ENCODE peak calls at places on chromosomes 5 and 9, in eight cellular contexts. T, A, Y, U, H, W, M and Q are unnamed samples.

GRCh38 chr9:101437806-101438232 is 2.2 kb upstream of the ALDOB start:
- DNase-seq in T (peak), A (no peak), Y (peak), U (peak), H (peak), W (peak), M (no peak), Q (no peak)

GRCh38 chr5:14109041-14109747 is 33.9 kb upstream of the TRIO start:
- DNase-seq in T (peak), A (no peak), Y (no peak), U (peak), H (no peak), W (no peak), M (no peak), Q (no peak)

GRCh38 chr5:149605998-149606721 is 24.9 kb downstream of the ARHGEF37 start:
- DNase-seq in T (peak), A (no peak), Y (no peak), U (peak), H (no peak), W (no peak), M (no peak), Q (peak)

GRCh38 chr9:109971226-109971625 is 191.2 kb downstream of the PALM2AKAP2 start:
- DNase-seq in T (no peak), A (no peak), Y (no peak), U (no peak), H (no peak), W (no peak), M (no peak), Q (no peak)

GRCh38 chr5:73189816-73190451 is 16.9 kb downstream of the TMEM174 start:
- DNase-seq in T (peak), A (no peak), Y (no peak), U (no peak), H (no peak), W (no peak), M (peak), Q (no peak)

GRCh38 chr5:141001854-141002666 is 35.8 kb downstream of the PCDHAC2 start:
- DNase-seq in T (peak), A (no peak), Y (no peak), U (peak), H (no peak), W (no peak), M (peak), Q (peak)

GRCh38 chr9:87713990-87714335 is 12.0 kb upstream of the CTSL start:
- DNase-seq in T (no peak), A (no peak), Y (no peak), U (no peak), H (no peak), W (no peak), M (no peak), Q (no peak)

GRCh38 chr5:93592866-93593265 is 9.8 kb downstream of the NR2F1 start:
- DNase-seq in T (no peak), A (no peak), Y (no peak), U (no peak), H (no peak), W (no peak), M (no peak), Q (no peak)

GRCh38 chr5:65548281-65548680 is 14.7 kb downstream of the CENPK start:
- DNase-seq in T (no peak), A (no peak), Y (no peak), U (no peak), H (no peak), W (no peak), M (no peak), Q (no peak)

GRCh38 chr5:34509392-34509791 is 146.7 kb upstream of the RAI14 start:
- DNase-seq in T (no peak), A (no peak), Y (no peak), U (no peak), H (no peak), W (no peak), M (no peak), Q (no peak)

GRCh38 chr5:150214289-150214688 is 24.4 kb downstream of the SLC6A7 start:
- DNase-seq in T (no peak), A (no peak), Y (no peak), U (no peak), H (no peak), W (no peak), M (peak), Q (no peak)

GRCh38 chr5:81552844-81553569 is 159.1 kb upstream of the ACOT12 start:
- DNase-seq in T (no peak), A (no peak), Y (no peak), U (no peak), H (no peak), W (no peak), M (no peak), Q (peak)

GRCh38 chr5:117110548-117110947 is 535.9 kb upstream of the SEMA6A start:
- DNase-seq in T (no peak), A (no peak), Y (no peak), U (no peak), H (no peak), W (no peak), M (no peak), Q (no peak)

GRCh38 chr5:30804739-30805313 is 388.7 kb upstream of the CDH6 start:
- DNase-seq in T (no peak), A (no peak), Y (no peak), U (no peak), H (no peak), W (no peak), M (peak), Q (no peak)

GRCh38 chr9:91783411-91783810 is 166.6 kb downstream of the ROR2 start:
- DNase-seq in T (no peak), A (no peak), Y (peak), U (no peak), H (no peak), W (no peak), M (no peak), Q (no peak)

GRCh38 chr9:33942471-33943083 is 106.1 kb downstream of the UBAP2 start:
- DNase-seq in T (no peak), A (no peak), Y (no peak), U (no peak), H (peak), W (no peak), M (no peak), Q (no peak)

GRCh38 chr5:179973391-179973790 is 65.7 kb upstream of the TBC1D9B start:
- DNase-seq in T (no peak), A (no peak), Y (no peak), U (no peak), H (no peak), W (no peak), M (no peak), Q (no peak)

GRCh38 chr9:112846528-112847488 is 43.9 kb downstream of the SLC46A2 start:
- DNase-seq in T (no peak), A (no peak), Y (no peak), U (no peak), H (no peak), W (no peak), M (peak), Q (no peak)

GRCh38 chr9:12266758-12267157 is 426.4 kb upstream of the TYRP1 start:
- DNase-seq in T (no peak), A (no peak), Y (no peak), U (no peak), H (no peak), W (no peak), M (no peak), Q (no peak)

GRCh38 chr9:11874414-11874813 is 818.8 kb upstream of the TYRP1 start:
- DNase-seq in T (no peak), A (no peak), Y (no peak), U (no peak), H (no peak), W (no peak), M (peak), Q (no peak)

GRCh38 chr5:96706433-96707111 is 44.4 kb downstream of the CAST start:
- DNase-seq in T (no peak), A (no peak), Y (no peak), U (no peak), H (no peak), W (no peak), M (no peak), Q (no peak)

GRCh38 chr5:96712100-96712746 is 50.0 kb downstream of the CAST start:
- DNase-seq in T (no peak), A (no peak), Y (no peak), U (no peak), H (no peak), W (no peak), M (no peak), Q (no peak)

GRCh38 chr5:96714450-96714849 is 52.3 kb downstream of the CAST start:
- DNase-seq in T (no peak), A (no peak), Y (no peak), U (no peak), H (no peak), W (no peak), M (no peak), Q (no peak)

GRCh38 chr5:96708600-96708999 is 46.4 kb downstream of the CAST start:
- DNase-seq in T (no peak), A (no peak), Y (no peak), U (no peak), H (no peak), W (no peak), M (no peak), Q (no peak)

DNA sequence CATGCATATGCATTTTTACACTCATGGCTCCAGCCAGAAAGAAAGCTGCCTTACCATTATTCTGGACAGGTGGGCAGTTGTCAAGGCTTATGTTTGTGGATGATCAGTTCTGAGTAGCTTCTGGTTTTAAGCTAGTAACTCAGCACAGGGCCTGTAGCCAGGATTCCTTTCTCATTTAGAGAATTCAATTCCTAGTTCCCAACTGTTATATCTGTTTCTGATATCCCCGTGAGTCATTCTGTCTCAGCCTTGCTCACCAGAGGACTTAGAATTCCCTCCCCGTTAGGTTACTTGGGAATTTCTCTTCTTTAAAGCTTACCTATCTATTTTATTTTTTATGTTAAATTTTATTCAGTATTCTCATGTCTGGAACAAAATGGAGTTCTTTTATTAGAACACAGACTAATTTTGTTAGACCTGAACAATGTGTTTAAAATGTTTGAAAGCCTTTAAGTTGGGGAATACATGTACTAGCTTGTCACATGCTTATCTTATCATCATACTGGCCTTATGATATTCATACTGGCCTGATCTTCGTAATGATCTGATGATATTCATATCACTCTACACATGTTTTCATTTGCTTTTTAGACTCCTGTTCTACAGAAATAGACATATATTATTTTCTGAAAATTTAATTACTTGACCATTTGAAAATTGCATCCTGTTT is 47.1 kb downstream of the CAST start:
- DNase-seq in T (no peak), A (no peak), Y (no peak), U (no peak), H (no peak), W (no peak), M (no peak), Q (no peak)
- TF ChIP-seq POLR2AphosphoS5 in T (no peak), A (no peak), Y (no peak), U (peak), H (no peak), W (no peak), M (no peak), Q (no peak)

GRCh38 chr5:131548190-131548589 is 86.8 kb downstream of the RAPGEF6 start:
- DNase-seq in T (no peak), A (no peak), Y (no peak), U (no peak), H (no peak), W (no peak), M (no peak), Q (no peak)

GRCh38 chr5:131550606-131551005 is 84.4 kb downstream of the RAPGEF6 start:
- DNase-seq in T (no peak), A (no peak), Y (no peak), U (no peak), H (no peak), W (no peak), M (no peak), Q (no peak)

GRCh38 chr5:131542723-131543122 is 92.3 kb downstream of the RAPGEF6 start:
- DNase-seq in T (no peak), A (no peak), Y (no peak), U (no peak), H (no peak), W (no peak), M (no peak), Q (no peak)

GRCh38 chr5:131541766-131542165 is 93.3 kb downstream of the RAPGEF6 start:
- DNase-seq in T (no peak), A (no peak), Y (no peak), U (no peak), H (no peak), W (no peak), M (no peak), Q (no peak)

DNA sequence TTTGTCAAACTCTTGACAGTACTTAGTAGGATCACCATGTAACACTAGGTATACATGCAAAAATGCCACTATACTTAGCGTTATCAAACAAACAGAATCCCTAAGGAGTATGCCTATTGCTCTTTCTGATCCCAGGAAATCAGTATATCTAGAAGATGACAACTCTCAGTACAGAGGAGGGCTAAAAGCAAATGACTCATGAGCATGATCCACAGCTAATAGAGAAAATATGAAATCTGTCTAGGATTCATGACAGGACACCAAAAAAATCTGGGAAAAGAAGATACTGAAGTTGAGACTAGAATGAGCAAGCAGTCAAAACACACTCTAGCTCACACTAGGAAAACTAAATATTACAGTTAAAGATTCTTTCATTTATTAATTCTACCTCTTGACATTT is 89.2 kb downstream of the RAPGEF6 start:
- DNase-seq in T (no peak), A (no peak), Y (no peak), U (no peak), H (no peak), W (no peak), M (no peak), Q (no peak)
- H3K4me3 ChIP-seq in T (no peak), A (no peak), Y (no peak), U (no peak), H (no peak), W (peak), M (no peak), Q (no peak)

GRCh38 chr9:18614116-18614515 is 140.2 kb downstream of the ADAMTSL1 start:
- DNase-seq in T (no peak), A (no peak), Y (no peak), U (no peak), H (no peak), W (no peak), M (no peak), Q (no peak)

GRCh38 chr9:18608371-18608770 is 134.4 kb downstream of the ADAMTSL1 start:
- DNase-seq in T (no peak), A (no peak), Y (no peak), U (no peak), H (no peak), W (no peak), M (no peak), Q (no peak)

GRCh38 chr9:18611946-18612345 is 138.0 kb downstream of the ADAMTSL1 start:
- DNase-seq in T (no peak), A (no peak), Y (no peak), U (no peak), H (no peak), W (no peak), M (no peak), Q (no peak)

GRCh38 chr9:18614651-18615050 is 140.7 kb downstream of the ADAMTSL1 start:
- DNase-seq in T (no peak), A (no peak), Y (no peak), U (no peak), H (no peak), W (no peak), M (no peak), Q (no peak)

DNA sequence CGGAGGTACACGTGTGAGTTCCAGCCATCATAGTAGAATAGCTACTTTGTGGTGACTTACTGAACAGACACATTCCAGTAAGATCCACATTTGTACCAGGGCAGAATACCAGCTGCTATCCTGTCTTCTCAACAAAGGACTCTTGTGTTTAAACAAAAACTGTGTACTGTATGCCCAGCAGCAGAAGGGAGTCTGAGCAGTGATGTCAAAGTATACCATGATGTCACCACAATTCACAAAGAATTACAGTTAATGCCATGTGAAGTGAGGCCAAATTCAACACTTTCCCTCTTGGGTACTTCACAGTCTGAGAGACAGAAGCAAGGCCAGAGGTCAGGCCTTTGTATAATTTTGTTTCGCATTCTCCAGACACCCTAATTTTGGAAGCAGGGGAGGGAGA is 137.0 kb downstream of the ADAMTSL1 start:
- DNase-seq in T (no peak), A (no peak), Y (no peak), U (no peak), H (no peak), W (no peak), M (no peak), Q (no peak)
- TF ChIP-seq POLR2AphosphoS5 in T (no peak), A (no peak), Y (no peak), U (no peak), H (no peak), W (no peak), M (no peak), Q (no peak)

DNA sequence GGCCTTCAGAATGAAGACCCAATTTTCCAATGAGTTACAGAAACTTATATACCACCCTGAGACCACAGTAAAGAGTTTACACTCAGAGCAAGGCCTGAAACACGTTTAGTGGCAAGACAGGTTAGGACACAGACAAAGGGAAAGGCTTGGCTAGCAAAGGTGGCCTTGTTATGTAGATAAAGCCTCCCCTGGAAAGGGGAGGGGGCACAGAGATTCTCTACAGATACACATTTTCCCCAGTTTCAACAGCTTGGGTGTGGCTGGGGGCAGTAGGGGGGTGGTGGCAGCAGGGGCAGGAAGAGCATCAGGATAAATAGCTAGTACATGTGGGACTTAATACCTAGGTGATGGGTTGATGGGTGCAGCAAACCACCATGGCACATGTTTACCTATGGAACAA is 51.9 kb upstream of the PPP1R2B start:
- DNase-seq in T (no peak), A (no peak), Y (no peak), U (no peak), H (no peak), W (no peak), M (peak), Q (no peak)
- H3K4me3 ChIP-seq in T (no peak), A (no peak), Y (no peak), U (no peak), H (no peak), W (no peak), M (no peak), Q (no peak)